ENCODE peak calls at places on chromosomes 3 and 15, in four cellular contexts. L, D, S and P are unnamed samples.
A peak's percentile ranks its signal among the peaks of the same experiment; 100 is the strongest.

GRCh38 chr15:68598171-68599152 is 19.7 kb downstream of the CORO2B start:
- DNase-seq in D (no peak), L (no peak), S (no peak), P (no peak)

GRCh38 chr15:77646104-77646694 is 13.5 kb upstream of the LINGO1 start:
- DNase-seq in L (no peak), S (no peak), D (no peak), P (no peak)

GRCh38 chr3:79670178-79670577 is 97.6 kb downstream of the ROBO1 start:
- DNase-seq in D (no peak), L (no peak), S (no peak), P (no peak)

GRCh38 chr15:99963096-99963825 is 230.0 kb upstream of the LYSMD4 start:
- DNase-seq in S (no peak), D (peak; percentile 44), L (no peak), P (no peak)

GRCh38 chr15:69302929-69303328 is 4.2 kb downstream of the PAQR5 start:
- DNase-seq in S (no peak), L (no peak), D (no peak), P (no peak)

GRCh38 chr3:71581451-71581980 is 2.0 kb downstream of the FOXP1 start:
- DNase-seq in L (no peak), D (peak; percentile 78), S (no peak), P (peak; percentile 6)

GRCh38 chr15:68333775-68334470 is 56.4 kb downstream of the FEM1B start:
- DNase-seq in S (no peak), L (no peak), D (peak; percentile 81), P (no peak)

GRCh38 chr3:15768421-15769255 is 29.1 kb downstream of the ANKRD28 start:
- DNase-seq in L (peak; percentile 83), S (peak; percentile 82), D (peak; percentile 64), P (no peak)

GRCh38 chr3:141876891-141877561 is 583 bp downstream of the ATP1B3 start:
- DNase-seq in D (peak; percentile 86), L (peak; percentile 33), S (no peak), P (peak; percentile 55)

GRCh38 chr15:99732711-99733267 is 448 bp downstream of the LYSMD4 start:
- DNase-seq in S (no peak), L (no peak), D (no peak), P (no peak)

GRCh38 chr15:95032181-95032580 is 800.8 kb downstream of the MCTP2 start:
- DNase-seq in L (no peak), S (no peak), D (no peak), P (no peak)

GRCh38 chr3:143973352-143974021 is 1.9 kb downstream of the DIPK2A start:
- DNase-seq in S (no peak), L (peak; percentile 71), D (no peak), P (no peak)

GRCh38 chr15:67927501-67928156 is 87.8 kb upstream of the RNU6-1 start:
- DNase-seq in S (peak; percentile 92), L (no peak), D (peak; percentile 86), P (no peak)

GRCh38 chr15:70533931-70534742 is 229.2 kb downstream of the UACA start:
- DNase-seq in D (no peak), S (no peak), L (no peak), P (no peak)

GRCh38 chr3:153400641-153401040 is 238.6 kb downstream of the RAP2B start:
- DNase-seq in D (no peak), S (no peak), L (no peak), P (no peak)

GRCh38 chr3:38165722-38166387 is 518 bp downstream of the OXSR1 start:
- DNase-seq in S (no peak), L (peak; percentile 31), D (no peak), P (no peak)

GRCh38 chr3:169603661-169604060 is 59.9 kb downstream of the MECOM start:
- DNase-seq in S (no peak), L (no peak), D (no peak), P (no peak)

DNA sequence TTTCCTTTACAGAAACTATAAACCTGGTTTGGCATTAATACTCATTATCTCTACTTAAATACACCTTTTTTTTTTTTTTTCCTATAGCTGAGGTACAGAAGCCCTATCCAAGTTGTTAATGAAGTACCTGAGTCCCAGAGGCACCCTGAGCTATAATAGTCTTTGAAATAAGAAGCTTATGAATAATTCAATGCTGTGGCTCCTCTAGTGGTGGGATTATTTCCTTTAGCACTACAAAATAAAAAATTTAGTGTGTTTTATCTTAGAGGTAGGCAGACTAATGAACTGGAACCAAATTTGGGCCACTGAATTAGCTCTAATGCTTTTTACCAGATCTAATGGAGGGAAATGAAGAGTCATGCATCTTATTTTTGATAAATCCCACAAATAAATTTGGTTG is 611.9 kb downstream of the EDEM1 start:
- DNase-seq in D (no peak), L (no peak), S (no peak), P (no peak)
- H3K4me3 ChIP-seq in D (no peak overlapping the region), L (no peak overlapping the region), S (no peak overlapping the region), P (no peak overlapping the region)

GRCh38 chr3:60932669-60933068 is 318.6 kb downstream of the FHIT start:
- DNase-seq in S (no peak), D (no peak), L (no peak), P (no peak)

GRCh38 chr3:60935709-60936108 is 315.5 kb downstream of the FHIT start:
- DNase-seq in L (no peak), D (no peak), S (peak; percentile 8), P (no peak)

GRCh38 chr3:60933828-60934227 is 317.4 kb downstream of the FHIT start:
- DNase-seq in D (no peak), L (no peak), S (no peak), P (no peak)

GRCh38 chr3:60931452-60931851 is 319.8 kb downstream of the FHIT start:
- DNase-seq in S (no peak), L (no peak), D (no peak), P (no peak)

GRCh38 chr3:60932170-60932569 is 319.1 kb downstream of the FHIT start:
- DNase-seq in D (no peak), L (no peak), S (no peak), P (no peak)
- H3K4me3 ChIP-seq in D (no peak overlapping the region), L (no peak overlapping the region), S (no peak overlapping the region), P (no peak overlapping the region)

GRCh38 chr3:107142171-107142570 is 235.1 kb upstream of the CCDC54 start:
- DNase-seq in D (no peak), S (no peak), L (no peak), P (no peak)

GRCh38 chr3:107142786-107143185 is 234.5 kb upstream of the CCDC54 start:
- DNase-seq in L (no peak), D (no peak), S (no peak), P (no peak)

GRCh38 chr3:107143206-107143605 is 234.0 kb upstream of the CCDC54 start:
- DNase-seq in S (no peak), L (no peak), D (no peak), P (no peak)
- H3K4me3 ChIP-seq in S (no peak overlapping the region), L (no peak overlapping the region), D (no peak overlapping the region), P (no peak overlapping the region)

GRCh38 chr15:90529008-90529368 is 735 bp upstream of the CRTC3 start:
- DNase-seq in L (no peak), S (no peak), D (no peak), P (no peak)
- H3K4me3 ChIP-seq in L (peak overlapping the region; percentile 81), S (peak overlapping the region; percentile 77), D (peak overlapping the region; percentile 76), P (peak overlapping the region; percentile 67)

GRCh38 chr3:7207928-7208327 is 347.0 kb downstream of the GRM7 start:
- DNase-seq in D (no peak), S (no peak), L (no peak), P (no peak)

GRCh38 chr3:7203969-7204847 is 343.3 kb downstream of the GRM7 start:
- DNase-seq in D (no peak), S (no peak), L (no peak), P (no peak)

GRCh38 chr3:7204848-7205156 is 343.9 kb downstream of the GRM7 start:
- DNase-seq in S (no peak), D (no peak), L (no peak), P (no peak)

GRCh38 chr3:7207092-7207491 is 346.2 kb downstream of the GRM7 start:
- DNase-seq in L (no peak), S (no peak), D (no peak), P (no peak)

DNA sequence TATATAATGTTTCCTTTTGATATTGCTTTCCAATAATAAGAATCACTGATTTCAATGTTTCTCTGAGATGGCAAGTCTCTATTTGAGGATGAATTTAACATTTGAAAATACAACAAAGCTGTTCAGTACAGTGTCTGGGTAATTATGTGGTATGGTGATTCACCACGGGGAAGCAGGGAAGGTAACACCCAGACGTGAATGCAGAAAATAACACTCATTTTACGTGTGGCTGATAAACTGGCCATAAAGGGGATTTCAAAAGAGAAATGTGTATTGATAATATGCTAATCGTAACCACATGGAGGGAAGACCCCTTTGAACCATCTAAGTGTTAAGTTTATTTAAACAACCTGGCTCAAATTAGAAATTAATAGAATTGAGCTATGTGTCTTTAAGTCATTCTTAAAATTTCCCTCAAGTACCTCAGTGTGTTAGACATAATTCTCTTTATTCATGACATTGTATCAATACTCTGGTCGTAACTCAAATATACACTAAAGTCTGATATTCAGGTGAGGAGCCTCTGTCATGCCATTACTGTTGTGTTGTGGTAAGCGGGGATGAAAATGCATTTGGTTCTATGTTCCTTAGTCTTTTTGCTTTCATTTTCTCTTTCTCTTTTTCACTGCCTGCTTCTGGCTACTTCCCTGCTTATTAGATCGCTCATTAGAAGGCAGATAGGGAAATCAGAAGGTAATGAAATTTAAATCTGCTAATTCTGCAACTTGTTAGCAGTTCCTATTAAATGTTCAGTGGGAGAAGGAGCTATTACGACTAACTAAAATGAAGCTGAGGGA is 344.8 kb downstream of the GRM7 start:
- DNase-seq in S (no peak), L (no peak), D (no peak), P (no peak)
- H3K4me3 ChIP-seq in S (no peak overlapping the region), L (no peak overlapping the region), D (peak overlapping the region; percentile 28), P (no peak overlapping the region)

DNA sequence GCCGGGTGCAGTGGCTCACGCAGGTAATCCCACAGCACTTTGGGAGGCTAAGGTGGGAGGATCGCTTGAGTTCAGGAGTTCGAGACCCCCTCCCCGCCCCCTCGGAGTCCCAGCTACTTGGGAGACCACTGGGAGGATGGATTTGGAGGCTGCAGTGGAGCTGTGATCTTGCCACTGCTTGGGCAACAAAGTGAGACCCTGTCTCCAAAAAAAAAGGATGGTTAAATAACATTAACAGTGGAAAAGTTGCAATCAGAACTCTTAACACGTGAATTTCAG is 1.4 kb upstream of the TMEM87A start:
- DNase-seq in S (no peak), L (no peak), D (no peak), P (no peak)
- H3K4me3 ChIP-seq in S (peak overlapping the region; percentile 92), L (peak overlapping the region; percentile 63), D (peak overlapping the region; percentile 75), P (peak overlapping the region; percentile 99)